ENCODE peak calls at places on chromosomes 3 and 15, in four cellular contexts. O is PC-9, W is coronary artery, S is fibroblast of lung. X is an unnamed sample.
A peak's percentile ranks its signal among the peaks of the same experiment; 100 is the strongest.

GRCh38 chr15:68208136-68208535 is 3.0 kb upstream of the CALML4 start:
- DNase-seq in W (peak; percentile 69), S (no peak), O (no peak), X (no peak)

GRCh38 chr3:133930341-133930933 is 34.8 kb upstream of the RAB6B start:
- DNase-seq in O (no peak), W (no peak), S (peak; percentile 90), X (peak; percentile 68)

GRCh38 chr15:57382969-57383368 is 6.7 kb downstream of the CGNL1 start:
- DNase-seq in S (no peak), W (no peak), O (no peak), X (no peak)

GRCh38 chr3:85837402-85837801 is 878.6 kb downstream of the CADM2 start:
- DNase-seq in W (no peak), S (no peak), O (no peak), X (no peak)

GRCh38 chr15:49494842-49495241 is 71.8 kb downstream of the FGF7 start:
- DNase-seq in O (no peak), W (no peak), S (no peak), X (no peak)

GRCh38 chr3:67460841-67461240 is 193.6 kb downstream of the SUCLG2 start:
- DNase-seq in W (no peak), O (no peak), S (no peak), X (no peak)

GRCh38 chr15:69979783-69980182 is 117.9 kb downstream of the TLE3 start:
- DNase-seq in S (no peak), W (no peak), O (no peak), X (no peak)

GRCh38 chr3:155362808-155363689 is 69.6 kb upstream of the STRIT1 start:
- DNase-seq in W (no peak), S (no peak), O (no peak), X (no peak)

GRCh38 chr15:60973637-60974415 is 255.3 kb downstream of the RORA start:
- DNase-seq in W (no peak), O (peak; percentile 60), S (peak; percentile 32), X (no peak)

GRCh38 chr3:56976666-56977560 is 83.6 kb upstream of the SPATA12 start:
- DNase-seq in W (no peak), O (no peak), S (peak; percentile 78), X (peak; percentile 86)

GRCh38 chr3:68666409-68667193 is 265.7 kb downstream of the TAFA4 start:
- DNase-seq in W (no peak), S (no peak), O (no peak), X (no peak)

GRCh38 chr3:15299036-15299435 is 33.4 kb downstream of the SH3BP5 start:
- DNase-seq in O (no peak), W (no peak), S (no peak), X (no peak)

GRCh38 chr3:128068156-128068620 is 16.0 kb downstream of the SEC61A1 start:
- DNase-seq in W (no peak), O (no peak), S (peak; percentile 59), X (peak; percentile 23)

GRCh38 chr15:51094606-51095569 is at the start of gene TNFAIP8L3:
- DNase-seq in W (peak; percentile 76), S (peak; percentile 36), O (no peak), X (peak; percentile 7)

GRCh38 chr3:177282028-177282655 is 84.9 kb upstream of the TBL1XR1 start:
- DNase-seq in S (no peak), W (no peak), O (peak; percentile 47), X (peak; percentile 100)

GRCh38 chr3:8472549-8472948 is 29.1 kb upstream of the LMCD1 start:
- DNase-seq in W (no peak), S (no peak), O (no peak), X (no peak)

GRCh38 chr3:31409866-31410265 is 122.9 kb upstream of the STT3B start:
- DNase-seq in W (no peak), O (no peak), S (no peak), X (no peak)

GRCh38 chr3:123832712-123833397 is 51.3 kb downstream of the MYLK start:
- DNase-seq in O (no peak), S (no peak), W (no peak), X (no peak)

GRCh38 chr15:61639491-61639890 is 410.4 kb upstream of the RORA start:
- DNase-seq in S (no peak), W (no peak), O (no peak), X (peak; percentile 89)

GRCh38 chr3:27095588-27096222 is 273.5 kb downstream of the NEK10 start:
- DNase-seq in W (no peak), O (no peak), S (no peak), X (no peak)

GRCh38 chr3:58567251-58567515 is 10.0 kb downstream of the FAM107A start:
- DNase-seq in O (no peak), W (peak; percentile 58), S (no peak), X (no peak)